ENCODE peak calls at places on chromosome 4, in six cellular contexts. U is T-helper 1 cell; X is Kasumi-1; T is C1 segment of cervical spinal cord; C is CD8-positive, alpha-beta memory T cell; Q is heart left ventricle. V is an unnamed sample.

GRCh38 chr4:34323549-34324325 is 1920.6 kb downstream of the ARAP2 start:
- DNase-seq in U (no peak), X (no peak), T (no peak), C (no peak), Q (no peak), V (no peak)

GRCh38 chr4:139368990-139369389 is 66.7 kb upstream of the NDUFC1 start:
- DNase-seq in U (no peak), X (no peak), T (no peak), C (no peak), Q (no peak), V (no peak)

GRCh38 chr4:99062120-99062519 is 26.5 kb downstream of the ADH5 start:
- DNase-seq in U (no peak), X (no peak), T (no peak), C (no peak), Q (no peak), V (no peak)

GRCh38 chr4:155403886-155404285 is 27.1 kb upstream of the MAP9 start:
- DNase-seq in U (no peak), X (peak; percentile 58), T (no peak), C (no peak), Q (no peak), V (no peak)

GRCh38 chr4:183580849-183581248 is 76.0 kb downstream of the ING2 start:
- DNase-seq in U (no peak), X (no peak), T (no peak), C (no peak), Q (no peak), V (no peak)

GRCh38 chr4:112178731-112179130 is 33.5 kb downstream of the FAM241A start:
- DNase-seq in U (no peak), X (no peak), T (no peak), C (no peak), Q (no peak), V (no peak)

GRCh38 chr4:2787230-2788100 is 5.4 kb upstream of the SH3BP2 start:
- DNase-seq in U (peak; percentile 46), X (peak; percentile 93), T (no peak), C (no peak), Q (peak; percentile 58), V (no peak)

GRCh38 chr4:55444822-55445221 is 49.1 kb downstream of the TMEM165 start:
- DNase-seq in U (no peak), X (peak; percentile 74), T (no peak), C (no peak), Q (no peak), V (no peak)

GRCh38 chr4:169283114-169283509 is 12.4 kb upstream of the SH3RF1 start:
- DNase-seq in U (no peak), X (no peak), T (no peak), C (no peak), Q (no peak), V (no peak)

GRCh38 chr4:158729716-158730559 is 6.7 kb upstream of the PPID start:
- DNase-seq in U (peak; percentile 76), X (peak; percentile 70), T (no peak), C (peak; percentile 10), Q (peak; percentile 66), V (no peak)

GRCh38 chr4:178086324-178086723 is 644.1 kb upstream of the AGA start:
- DNase-seq in U (no peak), X (no peak), T (no peak), C (no peak), Q (no peak), V (no peak)

GRCh38 chr4:5664778-5665177 is 43.6 kb downstream of the EVC2 start:
- DNase-seq in U (no peak), X (no peak), T (no peak), C (no peak), Q (no peak), V (no peak)

GRCh38 chr4:128323401-128323800 is 35.8 kb upstream of the PGRMC2 start:
- DNase-seq in U (no peak), X (no peak), T (no peak), C (no peak), Q (no peak), V (no peak)

GRCh38 chr4:125168531-125168930 is 146.2 kb upstream of the FAT4 start:
- DNase-seq in U (no peak), X (no peak), T (no peak), C (no peak), Q (no peak), V (no peak)

GRCh38 chr4:80538276-80538926 is 202.9 kb downstream of the CFAP299 start:
- DNase-seq in U (no peak), X (no peak), T (no peak), C (no peak), Q (no peak), V (no peak)

GRCh38 chr4:177393236-177393635 is 49.0 kb downstream of the AGA start:
- DNase-seq in U (peak; percentile 53), X (peak; percentile 72), T (no peak), C (no peak), Q (no peak), V (no peak)

GRCh38 chr4:41177016-41177415 is 37.3 kb downstream of the APBB2 start:
- DNase-seq in U (no peak), X (no peak), T (no peak), C (no peak), Q (no peak), V (no peak)

GRCh38 chr4:20395160-20395773 is 143.6 kb downstream of the SLIT2 start:
- DNase-seq in U (peak; percentile 1), X (peak; percentile 26), T (no peak), C (no peak), Q (no peak), V (no peak)

GRCh38 chr4:180057198-180057821 is 2185.9 kb upstream of the TENM3 start:
- DNase-seq in U (no peak), X (peak; percentile 75), T (no peak), C (no peak), Q (no peak), V (no peak)

GRCh38 chr4:17063870-17064269 is 165.4 kb upstream of the LDB2 start:
- DNase-seq in U (no peak), X (no peak), T (no peak), C (no peak), Q (no peak), V (no peak)

GRCh38 chr4:186554485-186554884 is 882 bp downstream of the MTNR1A start:
- DNase-seq in U (no peak), X (no peak), T (no peak), C (no peak), Q (no peak), V (no peak)

GRCh38 chr4:25457053-25457715 is 80.1 kb downstream of the ANAPC4 start:
- DNase-seq in U (no peak), X (no peak), T (no peak), C (no peak), Q (no peak), V (no peak)

GRCh38 chr4:26459054-26459755 is 31.1 kb downstream of the CCKAR start:
- DNase-seq in U (peak; percentile 41), X (peak; percentile 74), T (no peak), C (no peak), Q (no peak), V (no peak)

GRCh38 chr4:56134272-56134671 is 185.5 kb downstream of the CEP135 start:
- DNase-seq in U (no peak), X (peak; percentile 98), T (no peak), C (no peak), Q (peak; percentile 54), V (no peak)

GRCh38 chr4:1180663-1181062 is 8.3 kb upstream of the SPON2 start:
- DNase-seq in U (no peak), X (no peak), T (no peak), C (no peak), Q (no peak), V (no peak)

GRCh38 chr4:26384380-26385057 is 63.7 kb downstream of the RBPJ start:
- DNase-seq in U (no peak), X (no peak), T (no peak), C (no peak), Q (no peak), V (no peak)

GRCh38 chr4:158122501-158122900 is 50.3 kb downstream of the GASK1B start:
- DNase-seq in U (no peak), X (no peak), T (no peak), C (no peak), Q (no peak), V (no peak)

GRCh38 chr4:182227611-182228010 is 15.6 kb upstream of the TENM3 start:
- DNase-seq in U (no peak), X (no peak), T (no peak), C (no peak), Q (no peak), V (no peak)

GRCh38 chr4:147056951-147057630 is 111.4 kb upstream of the TTC29 start:
- DNase-seq in U (no peak), X (no peak), T (no peak), C (no peak), Q (no peak), V (no peak)

GRCh38 chr4:123346330-123346940 is 50.2 kb upstream of the SPRY1 start:
- DNase-seq in U (no peak), X (no peak), T (no peak), C (no peak), Q (no peak), V (no peak)

V was measured in esophagus squamous epithelium.